ENCODE peak calls at places on chromosomes 4 and X, in nine cellular contexts. One of them, this sample, is unnamed.
A peak's percentile ranks its signal among the peaks of the same experiment; 100 is the strongest.

GRCh38 chrX:41333744-41333993 is 293 bp upstream of the DDX3X start:
- DNase-seq in fibroblast of lung: peak; percentile 92
- DNase-seq in HL-60: peak; percentile 85
- DNase-seq in OCI-LY7: peak; percentile 90
- DNase-seq in lower leg skin: no peak
- DNase-seq in fibroblast of pulmonary artery: peak; percentile 91
- DNase-seq in BJ: no peak
- DNase-seq in ascending aorta: no peak
- DNase-seq in pancreas: no peak
- DNase-seq in this sample: peak; percentile 85

GRCh38 chr4:6815029-6815836 is 32.7 kb downstream of the KIAA0232 start:
- DNase-seq in fibroblast of lung: no peak
- DNase-seq in HL-60: no peak
- DNase-seq in OCI-LY7: no peak
- DNase-seq in lower leg skin: no peak
- DNase-seq in fibroblast of pulmonary artery: no peak
- DNase-seq in BJ: no peak
- DNase-seq in ascending aorta: no peak
- DNase-seq in pancreas: no peak
- DNase-seq in this sample: no peak

GRCh38 chr4:123603165-123603564 is 206.6 kb downstream of the SPRY1 start:
- DNase-seq in fibroblast of lung: peak; percentile 66
- DNase-seq in HL-60: no peak
- DNase-seq in OCI-LY7: no peak
- DNase-seq in lower leg skin: no peak
- DNase-seq in fibroblast of pulmonary artery: peak; percentile 50
- DNase-seq in BJ: no peak
- DNase-seq in ascending aorta: no peak
- DNase-seq in pancreas: no peak
- DNase-seq in this sample: peak; percentile 52

GRCh38 chr4:105637409-105638258 is 70.9 kb downstream of the INTS12 start:
- DNase-seq in fibroblast of lung: peak; percentile 68
- DNase-seq in HL-60: peak; percentile 91
- DNase-seq in OCI-LY7: peak; percentile 79
- DNase-seq in lower leg skin: peak; percentile 90
- DNase-seq in fibroblast of pulmonary artery: peak; percentile 49
- DNase-seq in BJ: no peak
- DNase-seq in ascending aorta: no peak
- DNase-seq in pancreas: peak; percentile 62
- DNase-seq in this sample: peak; percentile 86

GRCh38 chr4:96193061-96193460 is 353.2 kb downstream of the PDHA2 start:
- DNase-seq in fibroblast of lung: no peak
- DNase-seq in HL-60: no peak
- DNase-seq in OCI-LY7: no peak
- DNase-seq in lower leg skin: no peak
- DNase-seq in fibroblast of pulmonary artery: peak; percentile 3
- DNase-seq in BJ: no peak
- DNase-seq in ascending aorta: no peak
- DNase-seq in pancreas: no peak
- DNase-seq in this sample: peak; percentile 4

GRCh38 chr4:69713593-69713992 is 46.8 kb downstream of the SULT1B1 start:
- DNase-seq in fibroblast of lung: peak; percentile 73
- DNase-seq in HL-60: peak; percentile 61
- DNase-seq in OCI-LY7: no peak
- DNase-seq in lower leg skin: no peak
- DNase-seq in fibroblast of pulmonary artery: peak; percentile 80
- DNase-seq in BJ: no peak
- DNase-seq in ascending aorta: no peak
- DNase-seq in pancreas: no peak
- DNase-seq in this sample: peak; percentile 93

GRCh38 chrX:1491851-1492349 is 39.2 kb upstream of the ASMTL start:
- DNase-seq in fibroblast of lung: no peak
- DNase-seq in HL-60: peak; percentile 71
- DNase-seq in OCI-LY7: peak; percentile 97
- DNase-seq in lower leg skin: peak; percentile 58
- DNase-seq in fibroblast of pulmonary artery: peak; percentile 18
- DNase-seq in BJ: no peak
- DNase-seq in ascending aorta: no peak
- DNase-seq in pancreas: no peak
- DNase-seq in this sample: peak; percentile 11

GRCh38 chr4:74435296-74435695 is 9.6 kb upstream of the AREG start:
- DNase-seq in fibroblast of lung: no peak
- DNase-seq in HL-60: no peak
- DNase-seq in OCI-LY7: no peak
- DNase-seq in lower leg skin: no peak
- DNase-seq in fibroblast of pulmonary artery: no peak
- DNase-seq in BJ: no peak
- DNase-seq in ascending aorta: no peak
- DNase-seq in pancreas: no peak
- DNase-seq in this sample: no peak

GRCh38 chr4:128958194-128958593 is 135.1 kb downstream of the SCLT1 start:
- DNase-seq in fibroblast of lung: peak; percentile 22
- DNase-seq in HL-60: peak; percentile 83
- DNase-seq in OCI-LY7: peak; percentile 58
- DNase-seq in lower leg skin: no peak
- DNase-seq in fibroblast of pulmonary artery: peak; percentile 32
- DNase-seq in BJ: no peak
- DNase-seq in ascending aorta: no peak
- DNase-seq in pancreas: no peak
- DNase-seq in this sample: peak; percentile 76

GRCh38 chr4:26320159-26320452 is 708 bp upstream of the RBPJ start:
- DNase-seq in fibroblast of lung: peak; percentile 43
- DNase-seq in HL-60: no peak
- DNase-seq in OCI-LY7: peak; percentile 75
- DNase-seq in lower leg skin: no peak
- DNase-seq in fibroblast of pulmonary artery: peak; percentile 37
- DNase-seq in BJ: no peak
- DNase-seq in ascending aorta: no peak
- DNase-seq in pancreas: no peak
- DNase-seq in this sample: no peak

GRCh38 chr4:182074842-182075241 is 168.4 kb upstream of the TENM3 start:
- DNase-seq in fibroblast of lung: no peak
- DNase-seq in HL-60: no peak
- DNase-seq in OCI-LY7: no peak
- DNase-seq in lower leg skin: no peak
- DNase-seq in fibroblast of pulmonary artery: no peak
- DNase-seq in BJ: no peak
- DNase-seq in ascending aorta: no peak
- DNase-seq in pancreas: no peak
- DNase-seq in this sample: peak; percentile 25

GRCh38 chr4:69881173-69881773 is 21.3 kb upstream of the SULT1E1 start:
- DNase-seq in fibroblast of lung: peak; percentile 77
- DNase-seq in HL-60: peak; percentile 45
- DNase-seq in OCI-LY7: peak; percentile 33
- DNase-seq in lower leg skin: no peak
- DNase-seq in fibroblast of pulmonary artery: peak; percentile 82
- DNase-seq in BJ: no peak
- DNase-seq in ascending aorta: no peak
- DNase-seq in pancreas: peak; percentile 24
- DNase-seq in this sample: peak; percentile 86

GRCh38 chr4:94897023-94897422 is 139.3 kb downstream of the BMPR1B start:
- DNase-seq in fibroblast of lung: no peak
- DNase-seq in HL-60: no peak
- DNase-seq in OCI-LY7: no peak
- DNase-seq in lower leg skin: no peak
- DNase-seq in fibroblast of pulmonary artery: no peak
- DNase-seq in BJ: no peak
- DNase-seq in ascending aorta: no peak
- DNase-seq in pancreas: no peak
- DNase-seq in this sample: peak; percentile 8

GRCh38 chr4:150986085-150986484 is 29.0 kb downstream of the LRBA start:
- DNase-seq in fibroblast of lung: no peak
- DNase-seq in HL-60: no peak
- DNase-seq in OCI-LY7: no peak
- DNase-seq in lower leg skin: no peak
- DNase-seq in fibroblast of pulmonary artery: no peak
- DNase-seq in BJ: no peak
- DNase-seq in ascending aorta: no peak
- DNase-seq in pancreas: no peak
- DNase-seq in this sample: no peak

GRCh38 chr4:26884486-26884988 is 23.9 kb downstream of the STIM2 start:
- DNase-seq in fibroblast of lung: no peak
- DNase-seq in HL-60: no peak
- DNase-seq in OCI-LY7: peak; percentile 76
- DNase-seq in lower leg skin: no peak
- DNase-seq in fibroblast of pulmonary artery: no peak
- DNase-seq in BJ: no peak
- DNase-seq in ascending aorta: no peak
- DNase-seq in pancreas: no peak
- DNase-seq in this sample: no peak

GRCh38 chr4:150632639-150633038 is 50.7 kb downstream of the MAB21L2 start:
- DNase-seq in fibroblast of lung: no peak
- DNase-seq in HL-60: no peak
- DNase-seq in OCI-LY7: no peak
- DNase-seq in lower leg skin: no peak
- DNase-seq in fibroblast of pulmonary artery: no peak
- DNase-seq in BJ: no peak
- DNase-seq in ascending aorta: no peak
- DNase-seq in pancreas: no peak
- DNase-seq in this sample: no peak

GRCh38 chr4:7863911-7864681 is 75.6 kb downstream of the AFAP1 start:
- DNase-seq in fibroblast of lung: peak; percentile 20
- DNase-seq in HL-60: no peak
- DNase-seq in OCI-LY7: peak; percentile 37
- DNase-seq in lower leg skin: peak; percentile 25
- DNase-seq in fibroblast of pulmonary artery: no peak
- DNase-seq in BJ: no peak
- DNase-seq in ascending aorta: no peak
- DNase-seq in pancreas: no peak
- DNase-seq in this sample: no peak

GRCh38 chr4:141789716-141790115 is 153.3 kb downstream of the IL15 start:
- DNase-seq in fibroblast of lung: no peak
- DNase-seq in HL-60: no peak
- DNase-seq in OCI-LY7: no peak
- DNase-seq in lower leg skin: no peak
- DNase-seq in fibroblast of pulmonary artery: no peak
- DNase-seq in BJ: no peak
- DNase-seq in ascending aorta: no peak
- DNase-seq in pancreas: no peak
- DNase-seq in this sample: peak; percentile 61

GRCh38 chr4:73869130-73870055 is at the start of gene CXCL1:
- DNase-seq in fibroblast of lung: no peak
- DNase-seq in HL-60: no peak
- DNase-seq in OCI-LY7: no peak
- DNase-seq in lower leg skin: no peak
- DNase-seq in fibroblast of pulmonary artery: peak; percentile 73
- DNase-seq in BJ: no peak
- DNase-seq in ascending aorta: no peak
- DNase-seq in pancreas: peak; percentile 39
- DNase-seq in this sample: peak; percentile 78

GRCh38 chr4:6562931-6563901 is 11.8 kb upstream of the MAN2B2 start:
- DNase-seq in fibroblast of lung: peak; percentile 8
- DNase-seq in HL-60: peak; percentile 25
- DNase-seq in OCI-LY7: no peak
- DNase-seq in lower leg skin: no peak
- DNase-seq in fibroblast of pulmonary artery: no peak
- DNase-seq in BJ: no peak
- DNase-seq in ascending aorta: no peak
- DNase-seq in pancreas: no peak
- DNase-seq in this sample: no peak

GRCh38 chr4:175376287-175376977 is 435.6 kb downstream of the GPM6A start:
- DNase-seq in fibroblast of lung: no peak
- DNase-seq in HL-60: no peak
- DNase-seq in OCI-LY7: no peak
- DNase-seq in lower leg skin: no peak
- DNase-seq in fibroblast of pulmonary artery: no peak
- DNase-seq in BJ: no peak
- DNase-seq in ascending aorta: no peak
- DNase-seq in pancreas: no peak
- DNase-seq in this sample: no peak

DNA sequence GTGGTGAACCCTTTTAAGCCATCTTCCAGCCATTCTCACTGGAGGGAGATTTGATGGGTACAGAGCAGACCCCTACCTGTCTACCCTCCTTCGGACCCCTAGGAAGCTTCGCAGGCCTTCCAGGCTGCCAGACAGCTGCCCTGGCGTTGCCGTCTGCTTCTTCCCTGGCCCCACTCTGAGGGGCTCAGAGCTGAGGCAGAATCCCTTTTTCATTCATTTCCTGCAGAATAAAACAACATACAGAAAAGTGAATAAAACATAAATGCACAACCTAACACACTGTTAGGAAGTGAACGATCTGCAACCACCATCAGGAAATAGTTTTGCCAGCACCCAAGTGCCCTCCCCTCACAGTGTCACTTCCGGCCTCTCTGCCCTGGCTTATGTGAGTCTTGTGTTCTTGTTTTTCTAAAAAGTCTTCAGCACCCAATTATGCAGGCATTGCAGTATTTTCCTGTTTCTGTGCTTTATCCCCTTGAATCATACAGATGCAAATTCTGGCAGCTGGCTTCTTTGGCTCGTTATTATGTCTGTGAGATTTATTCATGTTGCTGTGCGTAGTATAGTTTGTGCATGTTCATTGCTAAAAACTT is 5.6 kb upstream of the ADD1 start:
- DNase-seq in fibroblast of lung: peak; percentile 59
- DNase-seq in HL-60: peak; percentile 84
- DNase-seq in OCI-LY7: peak; percentile 82
- DNase-seq in lower leg skin: peak; percentile 90
- DNase-seq in fibroblast of pulmonary artery: peak; percentile 74
- DNase-seq in BJ: no peak
- DNase-seq in ascending aorta: no peak
- DNase-seq in pancreas: no peak
- DNase-seq in this sample: peak; percentile 73
- H3K4me3 ChIP-seq in fibroblast of lung: no peak overlapping the region
- H3K4me3 ChIP-seq in HL-60: no peak overlapping the region
- H3K4me3 ChIP-seq in OCI-LY7: peak overlapping the region; percentile 56
- H3K4me3 ChIP-seq in lower leg skin: no peak overlapping the region
- H3K4me3 ChIP-seq in fibroblast of pulmonary artery: peak overlapping the region; percentile 13
- H3K4me3 ChIP-seq in BJ: no peak overlapping the region
- H3K4me3 ChIP-seq in ascending aorta: peak overlapping the region; percentile 1
- H3K4me3 ChIP-seq in pancreas: no peak overlapping the region
- H3K4me3 ChIP-seq in this sample: no peak overlapping the region

GRCh38 chr4:185398618-185399017 is 2.0 kb downstream of the ANKRD37 start:
- DNase-seq in fibroblast of lung: no peak
- DNase-seq in HL-60: no peak
- DNase-seq in OCI-LY7: no peak
- DNase-seq in lower leg skin: no peak
- DNase-seq in fibroblast of pulmonary artery: no peak
- DNase-seq in BJ: no peak
- DNase-seq in ascending aorta: no peak
- DNase-seq in pancreas: no peak
- DNase-seq in this sample: no peak
- H3K4me3 ChIP-seq in fibroblast of lung: no peak overlapping the region
- H3K4me3 ChIP-seq in HL-60: no peak overlapping the region
- H3K4me3 ChIP-seq in OCI-LY7: peak overlapping the region; percentile 25
- H3K4me3 ChIP-seq in lower leg skin: no peak overlapping the region
- H3K4me3 ChIP-seq in fibroblast of pulmonary artery: no peak overlapping the region
- H3K4me3 ChIP-seq in BJ: no peak overlapping the region
- H3K4me3 ChIP-seq in ascending aorta: no peak overlapping the region
- H3K4me3 ChIP-seq in pancreas: peak overlapping the region; percentile 71
- H3K4me3 ChIP-seq in this sample: no peak overlapping the region

GRCh38 chrX:142978130-142978684 is 47.5 kb upstream of the SPANXN4 start:
- DNase-seq in fibroblast of lung: no peak
- DNase-seq in HL-60: no peak
- DNase-seq in OCI-LY7: no peak
- DNase-seq in lower leg skin: no peak
- DNase-seq in fibroblast of pulmonary artery: no peak
- DNase-seq in BJ: no peak
- DNase-seq in ascending aorta: no peak
- DNase-seq in pancreas: no peak
- DNase-seq in this sample: no peak
- H3K4me3 ChIP-seq in fibroblast of lung: no peak overlapping the region
- H3K4me3 ChIP-seq in HL-60: no peak overlapping the region
- H3K4me3 ChIP-seq in OCI-LY7: no peak overlapping the region
- H3K4me3 ChIP-seq in lower leg skin: no peak overlapping the region
- H3K4me3 ChIP-seq in fibroblast of pulmonary artery: no peak overlapping the region
- H3K4me3 ChIP-seq in BJ: no peak overlapping the region
- H3K4me3 ChIP-seq in ascending aorta: no peak overlapping the region
- H3K4me3 ChIP-seq in pancreas: no peak overlapping the region
- H3K4me3 ChIP-seq in this sample: no peak overlapping the region

GRCh38 chr4:173500841-173501591 is 29.0 kb downstream of the HAND2 start:
- DNase-seq in fibroblast of lung: no peak
- DNase-seq in HL-60: no peak
- DNase-seq in OCI-LY7: no peak
- DNase-seq in lower leg skin: no peak
- DNase-seq in fibroblast of pulmonary artery: no peak
- DNase-seq in BJ: no peak
- DNase-seq in ascending aorta: no peak
- DNase-seq in pancreas: no peak
- DNase-seq in this sample: no peak
- H3K4me3 ChIP-seq in fibroblast of lung: no peak overlapping the region
- H3K4me3 ChIP-seq in HL-60: no peak overlapping the region
- H3K4me3 ChIP-seq in OCI-LY7: no peak overlapping the region
- H3K4me3 ChIP-seq in lower leg skin: no peak overlapping the region
- H3K4me3 ChIP-seq in fibroblast of pulmonary artery: no peak overlapping the region
- H3K4me3 ChIP-seq in BJ: no peak overlapping the region
- H3K4me3 ChIP-seq in ascending aorta: peak overlapping the region; percentile 39
- H3K4me3 ChIP-seq in pancreas: peak overlapping the region; percentile 23
- H3K4me3 ChIP-seq in this sample: peak overlapping the region; percentile 55

This sample was measured in choroid plexus epithelial cell.